ENCODE peak calls at places on chromosome 11, in four cellular contexts. B, K, I and W are unnamed samples.

GRCh38 chr11:105230586-105230985 is 91.0 kb upstream of the CARD18 start:
- DNase-seq in I (no peak), B (no peak), K (no peak), W (no peak)

GRCh38 chr11:87198266-87198881 is 160.6 kb downstream of the TMEM135 start:
- DNase-seq in K (no peak), I (no peak), B (no peak), W (no peak)

GRCh38 chr11:11016123-11016522 is 158.3 kb upstream of the ZBED5 start:
- DNase-seq in I (no peak), K (no peak), B (no peak), W (no peak)

GRCh38 chr11:28337701-28338100 is 229.5 kb downstream of the METTL15 start:
- DNase-seq in B (no peak), I (no peak), K (no peak), W (no peak)

GRCh38 chr11:36014906-36015305 is 71.0 kb downstream of the LDLRAD3 start:
- DNase-seq in K (no peak), I (no peak), B (no peak), W (no peak)

GRCh38 chr11:75667268-75667830 is 1.5 kb downstream of the MAP6 start:
- DNase-seq in I (no peak), K (peak), B (no peak), W (no peak)

GRCh38 chr11:9982796-9983579 is 311.0 kb downstream of the SBF2 start:
- DNase-seq in I (no peak), B (no peak), K (peak), W (no peak)

GRCh38 chr11:377883-378500 is 8.7 kb downstream of the B4GALNT4 start:
- DNase-seq in B (no peak), I (no peak), K (no peak), W (no peak)

GRCh38 chr11:71192629-71193028 is 59.7 kb downstream of the SHANK2 start:
- DNase-seq in K (no peak), I (no peak), B (no peak), W (no peak)

DNA sequence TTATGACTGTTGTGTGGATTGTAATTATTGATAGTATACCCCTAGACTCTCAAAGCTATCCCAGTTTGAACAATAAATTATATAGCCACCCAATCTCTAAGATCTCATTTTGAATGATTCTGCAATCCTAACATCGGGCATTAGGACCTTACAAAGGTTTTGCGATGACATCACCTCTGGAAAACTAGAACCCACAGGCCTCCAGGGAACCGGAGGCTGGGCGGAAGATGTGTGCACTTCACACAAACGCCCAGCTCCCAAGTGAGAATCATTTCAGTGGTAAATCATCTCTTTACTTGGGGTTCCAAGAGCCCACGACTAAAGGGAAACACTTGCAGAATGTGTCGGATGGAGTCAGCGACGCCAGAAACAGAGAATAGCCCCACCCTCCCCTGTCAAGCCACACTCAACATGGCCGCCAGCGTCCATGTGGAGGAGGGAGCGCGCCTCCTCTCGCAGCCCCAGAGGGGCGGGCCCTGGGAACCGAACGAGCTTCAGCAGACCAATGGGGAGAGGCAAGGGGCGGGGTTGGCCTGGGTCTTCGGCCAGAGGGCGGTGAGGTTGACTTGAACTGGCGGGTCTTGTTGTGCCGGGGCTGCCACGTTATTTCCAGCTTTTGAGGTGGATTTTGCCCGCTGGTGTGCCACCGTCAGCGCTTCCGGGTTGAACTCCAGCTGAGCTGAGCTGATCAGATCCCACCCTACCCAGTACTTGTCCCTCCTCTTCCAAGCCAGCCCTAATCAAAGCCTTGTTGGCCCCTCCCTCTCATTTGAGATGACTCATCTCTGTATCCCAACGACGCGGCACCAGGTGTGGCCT is 8.4 kb upstream of the MRPL48 start:
- DNase-seq in I (peak), K (peak), B (peak), W (peak)
- TF ChIP-seq POLR2A in I (no peak), K (peak), B (peak), W (no peak)

DNA sequence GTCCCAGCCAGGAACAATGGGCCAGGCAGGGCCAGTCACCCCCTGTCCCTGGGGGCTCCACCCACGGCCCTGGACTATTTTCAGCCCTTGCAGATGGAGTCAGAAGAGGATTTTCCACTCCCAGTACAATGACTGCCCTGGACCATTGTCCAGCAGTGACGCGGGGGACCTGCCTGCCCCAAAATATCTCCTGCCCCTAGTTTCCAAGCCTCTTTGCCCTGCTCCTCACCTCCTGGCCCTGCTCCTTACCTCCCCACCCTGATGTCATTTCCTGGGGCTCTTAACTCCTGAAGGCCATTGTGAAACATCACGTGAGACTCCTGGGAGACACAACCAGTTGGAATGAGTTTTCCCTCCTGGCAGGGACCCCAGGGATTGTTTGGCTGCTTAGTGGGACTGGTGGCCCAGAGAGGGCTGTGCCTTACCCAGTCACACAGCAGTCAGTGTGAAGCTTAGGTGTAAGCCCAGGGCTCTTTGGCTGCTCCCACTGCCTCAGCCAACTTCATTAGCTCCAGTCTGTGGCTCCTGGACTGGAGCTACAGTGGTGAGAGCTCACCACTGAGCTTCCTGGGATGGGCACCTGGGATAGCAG is 22.2 kb downstream of the P2RY2 start:
- DNase-seq in B (peak), K (no peak), I (no peak), W (no peak)
- TF ChIP-seq EP300 in B (no peak), K (no peak), I (no peak), W (no peak)

GRCh38 chr11:20000022-20000392 is 160.3 kb downstream of the DBX1 start:
- DNase-seq in I (no peak), K (no peak), B (no peak), W (no peak)
- H3K27ac ChIP-seq in I (no peak), K (peak), B (no peak), W (no peak)

GRCh38 chr11:6681949-6682348 is 1.2 kb downstream of the MRPL17 start:
- DNase-seq in I (no peak), K (no peak), B (no peak), W (no peak)

GRCh38 chr11:6686006-6686405 is 2.9 kb upstream of the MRPL17 start:
- DNase-seq in K (no peak), B (no peak), I (no peak), W (no peak)

GRCh38 chr11:6681505-6681904 is 1.6 kb downstream of the MRPL17 start:
- DNase-seq in B (no peak), K (no peak), I (no peak), W (no peak)

GRCh38 chr11:6682591-6682935 is 577 bp downstream of the MRPL17 start:
- DNase-seq in K (no peak), B (no peak), I (no peak), W (no peak)

DNA sequence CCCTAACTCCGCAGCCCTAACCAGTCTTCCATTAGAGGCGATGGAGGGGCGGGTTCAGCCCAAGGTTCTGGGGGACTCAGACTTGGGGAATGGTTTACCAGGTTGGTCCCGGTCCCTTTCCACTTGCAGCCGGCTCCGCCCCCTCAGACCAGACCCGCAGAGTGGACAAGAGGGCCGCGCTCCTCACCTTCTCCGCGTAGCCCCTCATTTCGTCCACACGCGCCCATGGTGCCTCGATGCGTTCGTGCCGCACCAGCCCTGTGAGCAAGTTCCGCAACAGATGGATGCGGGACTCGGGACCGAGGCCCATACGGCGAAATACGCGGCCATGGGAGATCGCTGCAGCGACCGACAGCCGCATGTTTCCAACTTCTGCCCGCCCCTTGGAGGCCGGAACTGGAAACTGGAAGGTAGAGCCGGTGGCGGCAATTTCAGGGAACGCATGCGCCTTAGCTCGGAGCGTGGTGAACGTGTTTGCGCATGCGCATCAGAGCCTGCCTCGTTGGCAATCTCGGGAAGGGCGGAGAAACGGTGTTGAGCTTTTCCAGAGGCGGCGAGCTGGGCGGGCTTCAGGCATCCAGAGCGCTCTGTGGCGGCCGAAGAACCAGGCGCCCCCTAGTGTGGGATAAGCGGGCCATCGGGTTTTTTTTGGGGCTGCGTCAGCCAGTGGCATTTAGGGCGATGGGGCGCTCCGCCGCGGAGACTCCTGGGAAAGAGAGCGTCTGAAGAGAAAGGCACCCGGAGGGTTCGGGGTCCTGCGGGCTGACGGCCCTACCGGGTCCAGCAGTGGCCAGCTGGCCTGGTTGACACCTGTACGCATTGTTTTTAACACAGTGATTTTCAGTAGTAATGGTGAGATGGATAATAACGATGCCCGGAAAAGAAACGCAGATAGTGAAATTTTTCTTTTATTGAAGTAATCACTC is at the start of gene MRPL17:
- DNase-seq in B (peak), I (peak), K (peak), W (peak)
- TF ChIP-seq POLR2A in B (peak), I (peak), K (peak), W (peak)

GRCh38 chr11:57639321-57640067 is 10.2 kb downstream of the YPEL4 start:
- DNase-seq in B (no peak), I (no peak), K (no peak), W (no peak)
- TF ChIP-seq EP300 in B (no peak), I (no peak), K (no peak), W (no peak)

GRCh38 chr11:79481795-79482194 is 41.0 kb upstream of the TENM4 start:
- DNase-seq in B (no peak), I (no peak), K (no peak), W (no peak)

GRCh38 chr11:79484872-79485271 is 44.0 kb upstream of the TENM4 start:
- DNase-seq in I (no peak), B (no peak), K (no peak), W (no peak)

GRCh38 chr11:79480864-79481263 is 40.0 kb upstream of the TENM4 start:
- DNase-seq in K (no peak), I (no peak), B (no peak), W (no peak)

GRCh38 chr11:79485694-79486093 is 44.9 kb upstream of the TENM4 start:
- DNase-seq in I (no peak), K (no peak), B (no peak), W (no peak)

GRCh38 chr11:79482800-79483199 is 42.0 kb upstream of the TENM4 start:
- DNase-seq in K (no peak), B (no peak), I (no peak), W (no peak)
- H3K27ac ChIP-seq in K (no peak), B (no peak), I (no peak), W (no peak)

DNA sequence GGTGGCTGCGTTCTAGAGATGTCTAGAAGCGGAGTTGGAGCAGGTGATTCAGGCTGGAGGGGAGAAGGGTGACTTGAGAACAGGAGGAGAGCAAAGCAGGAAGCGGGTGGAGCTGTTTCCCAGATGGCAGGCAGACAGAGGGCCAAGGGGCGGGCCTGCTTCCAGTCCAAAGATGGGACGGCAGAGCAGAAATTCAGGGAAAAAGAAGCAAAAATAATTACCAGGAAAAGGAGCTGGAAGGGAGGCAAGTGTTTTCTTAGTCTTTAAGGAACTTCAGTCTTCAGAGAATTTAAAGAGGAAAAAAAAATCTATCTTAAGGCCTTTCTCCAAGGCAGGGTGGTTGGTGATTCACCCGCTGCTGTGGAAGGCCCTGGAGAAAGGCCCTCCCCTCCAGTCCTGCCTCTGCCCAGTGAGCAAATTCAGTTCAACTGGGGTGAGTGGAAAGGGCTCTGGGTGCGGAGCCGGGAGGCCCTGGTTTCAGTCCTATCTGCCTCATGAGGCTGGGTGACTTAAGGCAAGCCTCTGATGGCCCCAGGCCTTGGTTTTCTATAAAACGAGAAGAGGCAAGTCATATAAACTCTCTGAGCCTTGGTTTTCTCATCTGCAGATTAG is 4.5 kb upstream of the CREB3L1 start:
- DNase-seq in K (no peak), I (no peak), B (peak), W (peak)
- TF ChIP-seq POLR2A in K (no peak), I (no peak), B (no peak), W (no peak)

GRCh38 chr11:66677599-66678375 is at the start of gene RBM4B:
- DNase-seq in I (peak), B (peak), K (peak), W (peak)
- TF ChIP-seq EP300 in I (no peak), B (no peak), K (no peak), W (no peak)